ENCODE peak calls at places on chromosomes 1 and 21, in four cellular contexts. One of them, this sample, is unnamed.

GRCh38 chr1:95793893-95794292 is 559.9 kb downstream of the RWDD3 start:
- DNase-seq in neural progenitor cell: peak
- DNase-seq in PC-3: peak
- DNase-seq in GM23248: peak
- DNase-seq in this sample: no peak

GRCh38 chr1:17732475-17732874 is 22.7 kb upstream of the ACTL8 start:
- DNase-seq in PC-3: peak
- DNase-seq in GM23248: peak
- DNase-seq in neural progenitor cell: no peak
- DNase-seq in this sample: no peak

GRCh38 chr1:186050360-186050759 is 316.2 kb downstream of the HMCN1 start:
- DNase-seq in neural progenitor cell: no peak
- DNase-seq in PC-3: peak
- DNase-seq in GM23248: peak
- DNase-seq in this sample: no peak

GRCh38 chr1:21573971-21574458 is 64.8 kb downstream of the ALPL start:
- DNase-seq in GM23248: peak
- DNase-seq in neural progenitor cell: peak
- DNase-seq in PC-3: peak
- DNase-seq in this sample: peak

GRCh38 chr1:162223488-162223887 is 153.2 kb downstream of the SPATA46 start:
- DNase-seq in PC-3: peak
- DNase-seq in GM23248: no peak
- DNase-seq in neural progenitor cell: no peak
- DNase-seq in this sample: no peak

GRCh38 chr1:238205045-238205662 is 314.4 kb upstream of the ZP4 start:
- DNase-seq in GM23248: no peak
- DNase-seq in neural progenitor cell: no peak
- DNase-seq in PC-3: no peak
- DNase-seq in this sample: no peak

GRCh38 chr1:32703479-32704291 is 1.1 kb upstream of the SYNC start:
- DNase-seq in GM23248: peak
- DNase-seq in PC-3: peak
- DNase-seq in neural progenitor cell: peak
- DNase-seq in this sample: no peak

GRCh38 chr1:20361401-20361800 is 70.7 kb downstream of the VWA5B1 start:
- DNase-seq in PC-3: no peak
- DNase-seq in neural progenitor cell: no peak
- DNase-seq in GM23248: peak
- DNase-seq in this sample: no peak

GRCh38 chr1:32748348-32748747 is 45.8 kb upstream of the SYNC start:
- DNase-seq in GM23248: no peak
- DNase-seq in neural progenitor cell: no peak
- DNase-seq in PC-3: no peak
- DNase-seq in this sample: no peak

GRCh38 chr1:109725510-109725909 is 13.5 kb downstream of the GSTM5 start:
- DNase-seq in neural progenitor cell: no peak
- DNase-seq in GM23248: no peak
- DNase-seq in PC-3: no peak
- DNase-seq in this sample: no peak

GRCh38 chr21:45471229-45472052 is 66.5 kb downstream of the COL18A1 start:
- DNase-seq in GM23248: peak
- DNase-seq in PC-3: peak
- DNase-seq in neural progenitor cell: no peak
- DNase-seq in this sample: no peak

GRCh38 chr21:45698493-45698947 is 55.0 kb downstream of the PCBP3 start:
- DNase-seq in neural progenitor cell: no peak
- DNase-seq in GM23248: peak
- DNase-seq in PC-3: peak
- DNase-seq in this sample: no peak

GRCh38 chr1:209884665-209885117 is 53.3 kb upstream of the SYT14 start:
- DNase-seq in neural progenitor cell: no peak
- DNase-seq in PC-3: peak
- DNase-seq in GM23248: peak
- DNase-seq in this sample: no peak

GRCh38 chr1:184709418-184709817 is 45.2 kb downstream of the EDEM3 start:
- DNase-seq in PC-3: no peak
- DNase-seq in GM23248: no peak
- DNase-seq in neural progenitor cell: no peak
- DNase-seq in this sample: no peak

GRCh38 chr21:39096754-39097153 is 86.5 kb downstream of the PSMG1 start:
- DNase-seq in neural progenitor cell: peak
- DNase-seq in PC-3: no peak
- DNase-seq in GM23248: no peak
- DNase-seq in this sample: peak

GRCh38 chr1:234989019-234989418 is 139.6 kb downstream of the TOMM20 start:
- DNase-seq in GM23248: peak
- DNase-seq in PC-3: no peak
- DNase-seq in neural progenitor cell: no peak
- DNase-seq in this sample: no peak

GRCh38 chr1:210321131-210321530 is 7.6 kb upstream of the HHAT start:
- DNase-seq in neural progenitor cell: peak
- DNase-seq in PC-3: no peak
- DNase-seq in GM23248: no peak
- DNase-seq in this sample: no peak

GRCh38 chr1:166905930-166906329 is 29.9 kb upstream of the TADA1 start:
- DNase-seq in PC-3: peak
- DNase-seq in GM23248: peak
- DNase-seq in neural progenitor cell: no peak
- DNase-seq in this sample: no peak

GRCh38 chr1:212234431-212235298 is 50.5 kb upstream of the PPP2R5A start:
- DNase-seq in GM23248: peak
- DNase-seq in PC-3: peak
- DNase-seq in neural progenitor cell: no peak
- DNase-seq in this sample: no peak

GRCh38 chr1:26111530-26112406 is at the start of gene PDIK1L:
- DNase-seq in PC-3: peak
- DNase-seq in neural progenitor cell: peak
- DNase-seq in GM23248: peak
- DNase-seq in this sample: peak

GRCh38 chr1:193058529-193059281 is 455 bp downstream of the UCHL5 start:
- DNase-seq in neural progenitor cell: no peak
- DNase-seq in PC-3: peak
- DNase-seq in GM23248: peak
- DNase-seq in this sample: peak

GRCh38 chr1:154814106-154814505 is 56.0 kb downstream of the KCNN3 start:
- DNase-seq in PC-3: no peak
- DNase-seq in neural progenitor cell: no peak
- DNase-seq in GM23248: no peak
- DNase-seq in this sample: no peak

GRCh38 chr1:154809436-154810413 is 60.4 kb downstream of the KCNN3 start:
- DNase-seq in neural progenitor cell: no peak
- DNase-seq in PC-3: peak
- DNase-seq in GM23248: peak
- DNase-seq in this sample: no peak

GRCh38 chr1:154810571-154810970 is 59.5 kb downstream of the KCNN3 start:
- DNase-seq in neural progenitor cell: no peak
- DNase-seq in GM23248: no peak
- DNase-seq in PC-3: no peak
- DNase-seq in this sample: no peak

GRCh38 chr1:154816937-154817336 is 53.1 kb downstream of the KCNN3 start:
- DNase-seq in GM23248: no peak
- DNase-seq in neural progenitor cell: no peak
- DNase-seq in PC-3: no peak
- DNase-seq in this sample: no peak

GRCh38 chr1:154812911-154813816 is 56.9 kb downstream of the KCNN3 start:
- DNase-seq in GM23248: no peak
- DNase-seq in neural progenitor cell: peak
- DNase-seq in PC-3: no peak
- DNase-seq in this sample: no peak
- TF ChIP-seq EZH2phosphoT487 in GM23248: no peak
- TF ChIP-seq EZH2phosphoT487 in neural progenitor cell: no peak
- TF ChIP-seq EZH2phosphoT487 in PC-3: no peak
- TF ChIP-seq EZH2phosphoT487 in this sample: no peak

GRCh38 chr1:156155760-156156495 is 2.5 kb downstream of the SEMA4A start:
- DNase-seq in neural progenitor cell: no peak
- DNase-seq in PC-3: no peak
- DNase-seq in GM23248: no peak
- DNase-seq in this sample: peak

GRCh38 chr1:156154317-156154749 is 948 bp downstream of the SEMA4A start:
- DNase-seq in PC-3: no peak
- DNase-seq in neural progenitor cell: no peak
- DNase-seq in GM23248: no peak
- DNase-seq in this sample: peak

GRCh38 chr1:156157974-156158373 is 4.6 kb downstream of the SEMA4A start:
- DNase-seq in GM23248: no peak
- DNase-seq in neural progenitor cell: no peak
- DNase-seq in PC-3: no peak
- DNase-seq in this sample: no peak

GRCh38 chr1:156160000-156160743 is 6.8 kb downstream of the SEMA4A start:
- DNase-seq in PC-3: no peak
- DNase-seq in GM23248: no peak
- DNase-seq in neural progenitor cell: no peak
- DNase-seq in this sample: no peak

DNA sequence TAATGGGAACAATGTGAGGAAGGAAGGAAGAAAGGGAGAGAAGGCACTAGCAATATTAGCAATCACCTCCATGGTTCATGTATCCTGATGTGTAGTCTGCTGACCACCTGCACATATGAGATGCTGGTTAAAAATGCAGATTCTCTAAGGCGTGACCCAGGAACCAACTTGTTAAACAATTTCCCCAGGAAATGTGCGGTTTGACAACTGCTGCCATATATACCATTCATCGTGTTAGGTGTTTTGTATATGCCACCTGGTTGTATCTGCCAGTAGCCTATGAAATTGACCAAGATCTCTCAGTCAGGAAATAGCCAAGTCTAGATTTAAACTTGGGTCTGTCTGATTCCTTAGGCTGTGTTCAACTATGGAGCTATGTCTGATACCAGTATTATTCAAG is 4.1 kb downstream of the SEMA4A start:
- DNase-seq in PC-3: no peak
- DNase-seq in neural progenitor cell: no peak
- DNase-seq in GM23248: no peak
- DNase-seq in this sample: peak
- H3K4me2 ChIP-seq in PC-3: no peak
- H3K4me2 ChIP-seq in neural progenitor cell: no peak
- H3K4me2 ChIP-seq in GM23248: no peak
- H3K4me2 ChIP-seq in this sample: peak

DNA sequence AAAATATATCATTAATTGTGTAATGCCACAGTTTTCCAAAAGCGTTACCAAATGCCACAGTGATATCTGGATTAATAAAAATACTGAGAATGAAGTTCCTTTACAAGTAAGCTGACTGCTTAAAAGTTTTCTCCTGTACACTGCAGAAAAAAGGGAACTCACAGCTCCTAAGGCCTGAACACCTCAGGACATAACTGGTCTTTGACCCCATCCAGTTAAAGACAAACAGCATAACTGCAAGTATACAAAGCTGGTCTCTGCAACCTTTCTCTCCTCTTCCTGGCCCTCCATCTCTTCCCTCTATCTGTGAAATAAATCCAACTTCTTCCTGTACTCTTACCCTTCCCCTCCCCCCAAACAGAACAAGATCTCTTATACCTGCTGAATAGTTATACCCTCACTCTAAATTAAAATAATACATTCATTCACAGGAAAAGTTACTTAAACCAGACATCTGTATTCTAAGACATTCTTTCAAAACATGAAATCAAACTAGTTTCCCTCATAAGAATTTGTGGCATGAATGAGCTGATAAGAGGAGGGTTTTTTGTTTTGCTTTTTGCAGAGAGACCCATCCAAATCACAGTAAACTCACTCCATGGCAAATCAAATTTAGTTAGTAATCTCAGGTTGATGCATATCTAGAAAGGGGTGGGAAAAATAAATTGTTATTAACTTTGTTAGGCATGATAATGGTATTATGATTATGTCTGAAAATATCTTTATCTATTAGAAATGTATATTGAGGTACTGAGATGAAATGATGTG is 2.9 kb downstream of the DIPK1A start:
- DNase-seq in PC-3: no peak
- DNase-seq in neural progenitor cell: no peak
- DNase-seq in GM23248: no peak
- DNase-seq in this sample: peak
- TF ChIP-seq EZH2phosphoT487 in PC-3: no peak
- TF ChIP-seq EZH2phosphoT487 in neural progenitor cell: no peak
- TF ChIP-seq EZH2phosphoT487 in GM23248: no peak
- TF ChIP-seq EZH2phosphoT487 in this sample: no peak

GRCh38 chr1:182960046-182960445 is 7.1 kb upstream of the SHCBP1L start:
- DNase-seq in PC-3: no peak
- DNase-seq in GM23248: no peak
- DNase-seq in neural progenitor cell: no peak
- DNase-seq in this sample: no peak

GRCh38 chr1:182956708-182957365 is 3.9 kb upstream of the SHCBP1L start:
- DNase-seq in PC-3: no peak
- DNase-seq in neural progenitor cell: no peak
- DNase-seq in GM23248: no peak
- DNase-seq in this sample: no peak

GRCh38 chr1:182952677-182953444 is at the start of gene SHCBP1L:
- DNase-seq in PC-3: no peak
- DNase-seq in neural progenitor cell: no peak
- DNase-seq in GM23248: peak
- DNase-seq in this sample: no peak

GRCh38 chr1:182957902-182958395 is 5.0 kb upstream of the SHCBP1L start:
- DNase-seq in GM23248: no peak
- DNase-seq in PC-3: no peak
- DNase-seq in neural progenitor cell: no peak
- DNase-seq in this sample: no peak

GRCh38 chr1:182955596-182956588 is 2.9 kb upstream of the SHCBP1L start:
- DNase-seq in PC-3: peak
- DNase-seq in neural progenitor cell: no peak
- DNase-seq in GM23248: peak
- DNase-seq in this sample: no peak
- H3K4me2 ChIP-seq in PC-3: no peak
- H3K4me2 ChIP-seq in neural progenitor cell: no peak
- H3K4me2 ChIP-seq in GM23248: peak
- H3K4me2 ChIP-seq in this sample: no peak

DNA sequence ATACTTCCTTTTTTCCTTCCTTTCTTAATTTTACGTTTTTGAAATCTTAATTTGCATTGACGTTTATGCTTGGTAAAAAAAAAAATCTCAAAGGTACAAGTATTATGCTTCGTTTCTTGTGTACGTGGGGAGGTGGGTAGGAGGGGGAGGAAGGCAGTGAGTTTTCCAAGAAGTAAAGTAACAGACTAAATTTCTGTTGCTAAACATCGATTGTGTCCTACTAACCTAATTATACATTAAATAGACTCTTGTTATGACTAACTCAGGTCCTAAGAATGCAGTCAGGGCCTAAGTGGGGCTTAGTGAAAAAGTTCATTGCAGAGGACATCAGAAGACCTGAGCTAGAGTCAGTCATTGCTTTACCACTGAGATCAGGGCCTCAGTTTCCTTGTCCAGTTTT is 17.5 kb downstream of the NEK7 start:
- DNase-seq in neural progenitor cell: no peak
- DNase-seq in PC-3: no peak
- DNase-seq in GM23248: peak
- DNase-seq in this sample: no peak
- TF ChIP-seq EZH2phosphoT487 in neural progenitor cell: no peak
- TF ChIP-seq EZH2phosphoT487 in PC-3: no peak
- TF ChIP-seq EZH2phosphoT487 in GM23248: no peak
- TF ChIP-seq EZH2phosphoT487 in this sample: no peak

This sample was measured in OCI-LY7.